ENCODE peak calls at places on chromosome 17, in eight cellular contexts. K, T, Q, J, D, W, H and Z are unnamed samples. For H3K4me1, the result is how much of the 10 kb centered on the place peaks cover.

GRCh38 chr17:68035131-68035522 is 408 bp upstream of the KPNA2 start:
- DNase-seq in K (no peak), T (no peak), Q (peak), J (peak), D (peak), W (no peak), H (no peak), Z (peak)

GRCh38 chr17:31467502-31468256 is 76.2 kb downstream of the RAB11FIP4 start:
- DNase-seq in K (peak), T (no peak), Q (no peak), J (no peak), D (no peak), W (no peak), H (no peak), Z (no peak)

GRCh38 chr17:83057397-83057761 is 22.0 kb upstream of the METRNL start:
- DNase-seq in K (no peak), T (no peak), Q (no peak), J (peak), D (no peak), W (no peak), H (no peak), Z (no peak)

GRCh38 chr17:42843358-42843934 is 934 bp upstream of the AOC2 start:
- DNase-seq in K (peak), T (peak), Q (no peak), J (peak), D (no peak), W (no peak), H (peak), Z (no peak)

GRCh38 chr17:9557846-9558245 is 17.8 kb downstream of the STX8 start:
- DNase-seq in K (no peak), T (no peak), Q (no peak), J (no peak), D (no peak), W (no peak), H (no peak), Z (no peak)

GRCh38 chr17:57881783-57882291 is 32.0 kb upstream of the MRPS23 start:
- DNase-seq in K (no peak), T (no peak), Q (no peak), J (no peak), D (no peak), W (no peak), H (no peak), Z (no peak)

GRCh38 chr17:12789075-12789975 is at the start of gene ARHGAP44:
- DNase-seq in K (peak), T (peak), Q (no peak), J (peak), D (peak), W (no peak), H (peak), Z (peak)

GRCh38 chr17:6102615-6103014 is 32.4 kb downstream of the WSCD1 start:
- DNase-seq in K (peak), T (no peak), Q (no peak), J (no peak), D (no peak), W (no peak), H (no peak), Z (no peak)

GRCh38 chr17:46766493-46767491 is 51.7 kb downstream of the WNT3 start:
- DNase-seq in K (no peak), T (no peak), Q (no peak), J (peak), D (no peak), W (no peak), H (no peak), Z (no peak)

GRCh38 chr17:49722066-49722465 is 14.3 kb upstream of the SLC35B1 start:
- DNase-seq in K (no peak), T (no peak), Q (no peak), J (no peak), D (no peak), W (no peak), H (no peak), Z (no peak)

GRCh38 chr17:76204277-76204676 is 36.0 kb downstream of the RNF157 start:
- DNase-seq in K (no peak), T (peak), Q (no peak), J (no peak), D (no peak), W (no peak), H (peak), Z (no peak)

GRCh38 chr17:72386619-72387237 is 265.9 kb downstream of the SOX9 start:
- DNase-seq in K (no peak), T (no peak), Q (no peak), J (no peak), D (no peak), W (no peak), H (peak), Z (no peak)

GRCh38 chr17:45050680-45051059 is 762 bp downstream of the DCAKD start:
- DNase-seq in K (peak), T (peak), Q (no peak), J (no peak), D (no peak), W (peak), H (no peak), Z (no peak)

GRCh38 chr17:46958192-46958591 is 20.9 kb downstream of the RPRML start:
- DNase-seq in K (no peak), T (no peak), Q (no peak), J (no peak), D (no peak), W (no peak), H (no peak), Z (no peak)

GRCh38 chr17:50541916-50542688 is 4.9 kb upstream of the SPATA20 start:
- DNase-seq in K (peak), T (peak), Q (no peak), J (peak), D (peak), W (peak), H (peak), Z (peak)

GRCh38 chr17:64777413-64778101 is 115.5 kb upstream of the SMURF2 start:
- DNase-seq in K (no peak), T (no peak), Q (no peak), J (peak), D (no peak), W (peak), H (no peak), Z (peak)

GRCh38 chr17:60065867-60066266 is 12.9 kb downstream of the HEATR6 start:
- DNase-seq in K (peak), T (no peak), Q (no peak), J (no peak), D (no peak), W (no peak), H (peak), Z (no peak)

GRCh38 chr17:34840758-34841157 is 120.5 kb downstream of the CCT6B start:
- DNase-seq in K (no peak), T (no peak), Q (no peak), J (no peak), D (no peak), W (peak), H (no peak), Z (no peak)

GRCh38 chr17:35006961-35007360 is 26.6 kb downstream of the LIG3 start:
- DNase-seq in K (no peak), T (no peak), Q (no peak), J (no peak), D (no peak), W (no peak), H (no peak), Z (no peak)

GRCh38 chr17:79831367-79832210 is 7.7 kb downstream of the CBX4 start:
- DNase-seq in K (no peak), T (no peak), Q (no peak), J (no peak), D (peak), W (no peak), H (no peak), Z (peak)

GRCh38 chr17:4593021-4593797 is 8.9 kb downstream of the SMTNL2 start:
- DNase-seq in K (no peak), T (no peak), Q (no peak), J (no peak), D (no peak), W (no peak), H (no peak), Z (no peak)

GRCh38 chr17:40345161-40346034 is 19.1 kb downstream of the GJD3 start:
- DNase-seq in K (peak), T (peak), Q (no peak), J (peak), D (no peak), W (no peak), H (peak), Z (peak)

GRCh38 chr17:31404028-31404949 is 12.8 kb downstream of the RAB11FIP4 start:
- DNase-seq in K (no peak), T (no peak), Q (no peak), J (peak), D (no peak), W (no peak), H (peak), Z (no peak)

GRCh38 chr17:71936977-71937376 is 183.8 kb upstream of the SOX9 start:
- DNase-seq in K (no peak), T (no peak), Q (no peak), J (no peak), D (no peak), W (no peak), H (peak), Z (no peak)

GRCh38 chr17:9473716-9474115 is 101.9 kb downstream of the STX8 start:
- DNase-seq in K (no peak), T (peak), Q (no peak), J (peak), D (no peak), W (no peak), H (no peak), Z (no peak)

GRCh38 chr17:49247949-49248348 is 17.4 kb upstream of the PHOSPHO1 start:
- DNase-seq in K (no peak), T (no peak), Q (no peak), J (no peak), D (no peak), W (no peak), H (no peak), Z (no peak)

GRCh38 chr17:60153606-60154355 is 4.0 kb downstream of the CA4 start:
- DNase-seq in K (no peak), T (no peak), Q (no peak), J (no peak), D (no peak), W (no peak), H (no peak), Z (peak)

GRCh38 chr17:12973496-12974318 is 44.1 kb downstream of the ELAC2 start:
- DNase-seq in K (no peak), T (no peak), Q (no peak), J (no peak), D (no peak), W (no peak), H (no peak), Z (no peak)

GRCh38 chr17:47277921-47278320 is 24.3 kb downstream of the ITGB3 start:
- DNase-seq in K (no peak), T (peak), Q (no peak), J (no peak), D (no peak), W (no peak), H (no peak), Z (no peak)

GRCh38 chr17:5854871-5855554 is 215.2 kb upstream of the WSCD1 start:
- DNase-seq in K (no peak), T (no peak), Q (no peak), J (no peak), D (no peak), W (no peak), H (no peak), Z (no peak)

GRCh38 chr17:17679243-17679642 is 2.0 kb upstream of the RAI1 start:
- DNase-seq in K (no peak), T (no peak), Q (no peak), J (no peak), D (no peak), W (no peak), H (no peak), Z (no peak)

GRCh38 chr17:53707546-53707945 is 115.2 kb upstream of the KIF2B start:
- DNase-seq in K (no peak), T (no peak), Q (no peak), J (no peak), D (no peak), W (no peak), H (no peak), Z (no peak)

GRCh38 chr17:67532326-67532871 is 155.3 kb downstream of the PITPNC1 start:
- DNase-seq in K (no peak), T (no peak), Q (no peak), J (no peak), D (no peak), W (no peak), H (no peak), Z (no peak)

GRCh38 chr17:68101992-68102758 is 66.6 kb downstream of the KPNA2 start:
- DNase-seq in K (peak), T (no peak), Q (no peak), J (peak), D (no peak), W (no peak), H (peak), Z (no peak)

GRCh38 chr17:57104461-57105175 is 19.6 kb downstream of the AKAP1 start:
- DNase-seq in K (no peak), T (peak), Q (no peak), J (no peak), D (no peak), W (no peak), H (peak), Z (no peak)

DNA sequence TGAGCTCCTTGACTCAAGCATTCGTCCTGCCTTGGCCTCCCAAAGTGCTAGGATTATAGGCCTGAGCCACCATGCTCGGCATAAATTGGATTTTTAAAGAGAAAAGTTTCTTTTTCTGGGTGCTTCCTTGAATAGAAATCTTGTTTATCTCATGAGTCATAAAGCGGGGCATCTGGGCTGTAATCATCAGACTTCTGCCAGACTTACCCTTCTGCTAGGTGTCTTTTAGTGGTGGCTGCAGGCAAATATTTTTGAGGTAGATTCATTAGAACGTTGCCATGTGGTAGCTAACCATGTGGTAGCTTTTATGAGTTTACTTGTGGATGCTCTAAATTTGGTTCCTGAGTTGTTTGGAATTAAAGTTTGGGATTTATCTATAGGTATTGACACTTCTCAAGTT is 13.4 kb downstream of the PGS1 start:
- DNase-seq in K (peak), T (peak), Q (no peak), J (no peak), D (no peak), W (no peak), H (peak), Z (no peak)
- H3K27ac ChIP-seq in K (peak), T (peak), Q (no peak), J (no peak), D (no peak), W (no peak), H (peak), Z (peak)

DNA sequence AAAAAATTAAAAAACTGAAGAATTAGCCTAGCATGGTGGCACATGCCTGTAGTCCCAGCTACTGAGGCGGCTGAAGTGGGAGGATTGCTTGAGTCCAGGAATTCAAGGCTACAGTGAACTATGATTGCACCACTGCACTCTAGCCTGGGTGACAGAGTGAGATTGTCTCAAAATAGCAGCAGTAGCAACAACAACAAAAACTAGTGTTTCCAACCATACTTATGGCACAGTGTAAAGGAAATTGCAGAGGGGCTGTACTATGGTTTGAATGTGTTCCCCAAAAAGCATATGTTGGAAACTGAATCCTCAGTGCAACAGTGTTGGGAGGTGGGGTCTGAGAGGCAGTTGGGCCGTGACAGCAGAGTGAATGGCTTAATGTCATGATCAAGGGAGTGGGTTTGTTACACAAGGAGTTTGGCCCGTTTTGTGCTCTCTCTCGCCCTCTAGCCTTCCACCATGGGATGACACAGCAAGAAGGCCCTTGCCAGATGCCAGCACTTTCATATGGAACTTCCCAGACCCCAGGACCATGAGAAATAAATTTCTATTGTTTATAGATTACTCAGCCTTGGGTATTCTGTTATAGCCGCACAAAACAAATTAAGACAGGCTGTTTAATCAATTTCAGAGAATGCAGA is 70.0 kb downstream of the PGS1 start:
- DNase-seq in K (no peak), T (no peak), Q (no peak), J (no peak), D (no peak), W (no peak), H (no peak), Z (no peak)
- TF ChIP-seq CTCF in K (peak), T (no peak), Q (no peak), J (no peak), D (no peak), W (peak), H (peak), Z (peak)

DNA sequence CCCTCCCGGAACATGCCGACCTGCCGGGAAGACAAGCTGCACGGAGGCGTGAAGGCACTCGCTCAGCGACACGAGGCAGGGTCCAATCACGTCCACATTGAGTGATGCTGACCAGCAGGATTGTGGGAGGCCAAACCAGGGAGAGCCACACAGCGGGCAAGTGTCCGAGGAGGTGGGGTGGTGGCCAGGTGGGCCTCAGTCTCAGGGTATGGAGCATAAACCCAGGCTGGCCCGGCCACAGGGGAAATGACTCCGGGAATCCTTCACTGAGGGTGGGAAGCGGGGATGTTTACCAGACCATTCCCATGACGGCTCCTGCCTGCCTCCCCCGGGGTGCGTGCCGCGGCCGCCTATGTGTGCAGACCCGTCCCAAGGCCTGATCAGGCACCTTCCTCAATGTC is 62.5 kb downstream of the RPH3AL start:
- DNase-seq in K (no peak), T (no peak), Q (no peak), J (peak), D (peak), W (no peak), H (no peak), Z (peak)
- H3K4me1 ChIP-seq in K (under half), T (under half), Q (under half), J (under half), D (under half), W (under half), H (under half), Z (under half)

DNA sequence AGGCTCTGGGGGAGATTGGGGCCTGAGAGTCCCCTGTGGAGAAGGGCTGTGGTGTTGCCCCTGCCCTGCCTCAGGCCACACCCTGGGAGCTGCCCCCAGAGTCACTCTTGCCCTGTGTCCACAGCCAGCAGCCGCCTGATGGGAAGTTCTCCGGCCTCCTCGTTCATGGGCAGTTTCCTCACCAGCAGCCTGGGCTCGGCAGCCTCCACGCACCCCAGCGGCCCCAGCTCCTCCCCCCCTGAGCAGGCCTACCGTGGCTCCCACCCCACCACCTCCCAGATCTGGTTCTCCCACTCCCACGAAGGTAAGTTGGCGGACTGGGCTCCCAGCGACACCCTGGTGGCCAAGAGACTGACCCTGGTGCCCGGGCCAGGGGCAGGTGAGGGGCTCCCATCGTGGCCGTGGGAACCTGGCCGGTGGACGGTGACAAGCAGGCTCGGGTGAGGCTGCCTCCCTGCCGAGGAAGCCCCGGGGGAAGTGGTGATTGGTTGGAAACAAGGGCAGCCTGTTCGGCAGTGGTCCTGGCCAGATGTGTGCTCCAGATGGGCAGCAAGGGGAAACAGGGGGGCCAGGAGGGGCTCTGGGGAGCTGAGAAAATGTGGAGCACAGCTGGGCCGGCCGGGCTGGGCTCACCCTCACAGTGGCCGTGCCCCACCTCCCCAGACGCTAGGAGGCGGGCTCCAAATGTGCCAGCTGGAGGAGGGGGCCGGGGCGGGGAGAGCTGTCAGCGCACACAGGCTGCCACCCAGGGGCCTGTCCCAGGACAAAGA is 31.6 kb downstream of the BAHCC1 start:
- DNase-seq in K (no peak), T (no peak), Q (no peak), J (no peak), D (no peak), W (no peak), H (no peak), Z (no peak)
- H3K27ac ChIP-seq in K (no peak), T (no peak), Q (no peak), J (no peak), D (peak), W (no peak), H (no peak), Z (no peak)

GRCh38 chr17:69361156-69361555 is 34.2 kb upstream of the ABCA5 start:
- DNase-seq in K (no peak), T (no peak), Q (no peak), J (no peak), D (no peak), W (no peak), H (no peak), Z (no peak)

GRCh38 chr17:69358688-69359596 is 32.0 kb upstream of the ABCA5 start:
- DNase-seq in K (peak), T (no peak), Q (no peak), J (no peak), D (no peak), W (peak), H (peak), Z (no peak)

GRCh38 chr17:69357701-69358100 is 30.8 kb upstream of the ABCA5 start:
- DNase-seq in K (no peak), T (no peak), Q (no peak), J (no peak), D (no peak), W (peak), H (peak), Z (no peak)

GRCh38 chr17:69367298-69367697 is 40.4 kb upstream of the ABCA5 start:
- DNase-seq in K (no peak), T (no peak), Q (no peak), J (no peak), D (no peak), W (peak), H (no peak), Z (no peak)

GRCh38 chr17:69363488-69364210 is 36.7 kb upstream of the ABCA5 start:
- DNase-seq in K (no peak), T (no peak), Q (no peak), J (no peak), D (no peak), W (no peak), H (peak), Z (no peak)
- TF ChIP-seq CTCF in K (no peak), T (no peak), Q (no peak), J (no peak), D (no peak), W (no peak), H (no peak), Z (no peak)

GRCh38 chr17:1907216-1907631 is 77.4 kb downstream of the RPA1 start:
- DNase-seq in K (no peak), T (no peak), Q (no peak), J (no peak), D (no peak), W (no peak), H (no peak), Z (no peak)

GRCh38 chr17:1908699-1909309 is 79.0 kb downstream of the RPA1 start:
- DNase-seq in K (peak), T (peak), Q (no peak), J (peak), D (peak), W (peak), H (peak), Z (no peak)

GRCh38 chr17:1906622-1907021 is 76.8 kb downstream of the RPA1 start:
- DNase-seq in K (no peak), T (no peak), Q (no peak), J (no peak), D (no peak), W (no peak), H (no peak), Z (no peak)

GRCh38 chr17:1909985-1910384 is 80.2 kb downstream of the RPA1 start:
- DNase-seq in K (no peak), T (no peak), Q (no peak), J (no peak), D (no peak), W (no peak), H (no peak), Z (no peak)

GRCh38 chr17:1907818-1908698 is 78.3 kb downstream of the RPA1 start:
- DNase-seq in K (peak), T (peak), Q (no peak), J (no peak), D (no peak), W (no peak), H (peak), Z (no peak)
- H3K4me1 ChIP-seq in K (under half), T (under half), Q (under half), J (under half), D (under half), W (under half), H (under half), Z (under half)